ENCODE peak calls at places on chromosomes 4 and X, in eight cellular contexts. One of them, this sample, is unnamed.

GRCh38 chr4:131258361-131258760 is 1890.7 kb upstream of the PCDH10 start:
- DNase-seq in SK-N-SH: no peak
- DNase-seq in GM12878: no peak
- DNase-seq in K562: no peak
- DNase-seq in HepG2: no peak
- DNase-seq in HCT116: no peak
- DNase-seq in H1: no peak
- DNase-seq in SK-N-MC: no peak
- DNase-seq in this sample: no peak

GRCh38 chr4:25814323-25814722 is 48.5 kb downstream of the SEL1L3 start:
- DNase-seq in SK-N-SH: no peak
- DNase-seq in GM12878: no peak
- DNase-seq in K562: no peak
- DNase-seq in HepG2: no peak
- DNase-seq in HCT116: no peak
- DNase-seq in H1: no peak
- DNase-seq in SK-N-MC: no peak
- DNase-seq in this sample: peak; percentile 67

GRCh38 chrX:18574591-18574990 is 97.3 kb downstream of the RS1 start:
- DNase-seq in SK-N-SH: no peak
- DNase-seq in GM12878: no peak
- DNase-seq in K562: no peak
- DNase-seq in HepG2: no peak
- DNase-seq in HCT116: no peak
- DNase-seq in H1: no peak
- DNase-seq in SK-N-MC: no peak
- DNase-seq in this sample: peak; percentile 68

GRCh38 chrX:137352101-137352660 is 213.7 kb upstream of the ZIC3 start:
- DNase-seq in SK-N-SH: no peak
- DNase-seq in GM12878: no peak
- DNase-seq in K562: peak; percentile 11
- DNase-seq in HepG2: no peak
- DNase-seq in HCT116: no peak
- DNase-seq in H1: no peak
- DNase-seq in SK-N-MC: no peak
- DNase-seq in this sample: no peak

GRCh38 chrX:106898462-106898861 is 4.7 kb downstream of the RIPPLY1 start:
- DNase-seq in SK-N-SH: peak; percentile 14
- DNase-seq in GM12878: peak; percentile 16
- DNase-seq in K562: peak; percentile 22
- DNase-seq in HepG2: peak; percentile 80
- DNase-seq in HCT116: no peak
- DNase-seq in H1: no peak
- DNase-seq in SK-N-MC: no peak
- DNase-seq in this sample: peak; percentile 63

GRCh38 chr4:2354127-2354526 is 64.3 kb downstream of the ZFYVE28 start:
- DNase-seq in SK-N-SH: peak; percentile 77
- DNase-seq in GM12878: no peak
- DNase-seq in K562: peak; percentile 46
- DNase-seq in HepG2: no peak
- DNase-seq in HCT116: no peak
- DNase-seq in H1: no peak
- DNase-seq in SK-N-MC: no peak
- DNase-seq in this sample: no peak

GRCh38 chr4:170047774-170048354 is 21.7 kb upstream of the MFAP3L start:
- DNase-seq in SK-N-SH: peak; percentile 51
- DNase-seq in GM12878: no peak
- DNase-seq in K562: peak; percentile 23
- DNase-seq in HepG2: peak; percentile 53
- DNase-seq in HCT116: peak; percentile 57
- DNase-seq in H1: no peak
- DNase-seq in SK-N-MC: peak; percentile 57
- DNase-seq in this sample: peak; percentile 65

GRCh38 chr4:110278127-110278526 is 79.7 kb upstream of the ELOVL6 start:
- DNase-seq in SK-N-SH: no peak
- DNase-seq in GM12878: no peak
- DNase-seq in K562: no peak
- DNase-seq in HepG2: no peak
- DNase-seq in HCT116: no peak
- DNase-seq in H1: no peak
- DNase-seq in SK-N-MC: no peak
- DNase-seq in this sample: no peak

GRCh38 chr4:140406292-140406691 is 21.2 kb downstream of the CLGN start:
- DNase-seq in SK-N-SH: no peak
- DNase-seq in GM12878: no peak
- DNase-seq in K562: no peak
- DNase-seq in HepG2: no peak
- DNase-seq in HCT116: no peak
- DNase-seq in H1: no peak
- DNase-seq in SK-N-MC: no peak
- DNase-seq in this sample: no peak

GRCh38 chr4:122305853-122306252 is 73.0 kb upstream of the ADAD1 start:
- DNase-seq in SK-N-SH: no peak
- DNase-seq in GM12878: no peak
- DNase-seq in K562: no peak
- DNase-seq in HepG2: no peak
- DNase-seq in HCT116: no peak
- DNase-seq in H1: no peak
- DNase-seq in SK-N-MC: no peak
- DNase-seq in this sample: no peak

GRCh38 chrX:23838953-23839352 is 56.0 kb downstream of the SAT1 start:
- DNase-seq in SK-N-SH: no peak
- DNase-seq in GM12878: no peak
- DNase-seq in K562: no peak
- DNase-seq in HepG2: no peak
- DNase-seq in HCT116: no peak
- DNase-seq in H1: no peak
- DNase-seq in SK-N-MC: no peak
- DNase-seq in this sample: no peak

GRCh38 chrX:71650333-71650969 is 16.9 kb upstream of the LOC101059915 start:
- DNase-seq in SK-N-SH: no peak
- DNase-seq in GM12878: no peak
- DNase-seq in K562: no peak
- DNase-seq in HepG2: peak; percentile 14
- DNase-seq in HCT116: no peak
- DNase-seq in H1: no peak
- DNase-seq in SK-N-MC: no peak
- DNase-seq in this sample: peak; percentile 6

GRCh38 chrX:107674480-107675364 is 46.4 kb downstream of the PRPS1 start:
- DNase-seq in SK-N-SH: no peak
- DNase-seq in GM12878: no peak
- DNase-seq in K562: peak; percentile 31
- DNase-seq in HepG2: no peak
- DNase-seq in HCT116: no peak
- DNase-seq in H1: no peak
- DNase-seq in SK-N-MC: no peak
- DNase-seq in this sample: no peak

GRCh38 chrX:27186671-27187070 is 276.5 kb downstream of the PPP4R3C start:
- DNase-seq in SK-N-SH: peak; percentile 18
- DNase-seq in GM12878: peak; percentile 0
- DNase-seq in K562: peak; percentile 10
- DNase-seq in HepG2: peak; percentile 13
- DNase-seq in HCT116: peak; percentile 3
- DNase-seq in H1: no peak
- DNase-seq in SK-N-MC: peak; percentile 10
- DNase-seq in this sample: peak; percentile 28

GRCh38 chr4:3128976-3129375 is 54.5 kb downstream of the HTT start:
- DNase-seq in SK-N-SH: no peak
- DNase-seq in GM12878: no peak
- DNase-seq in K562: no peak
- DNase-seq in HepG2: no peak
- DNase-seq in HCT116: no peak
- DNase-seq in H1: no peak
- DNase-seq in SK-N-MC: no peak
- DNase-seq in this sample: no peak

GRCh38 chrX:130174937-130175336 is 3.2 kb downstream of the RAB33A start:
- DNase-seq in SK-N-SH: no peak
- DNase-seq in GM12878: no peak
- DNase-seq in K562: no peak
- DNase-seq in HepG2: no peak
- DNase-seq in HCT116: no peak
- DNase-seq in H1: no peak
- DNase-seq in SK-N-MC: no peak
- DNase-seq in this sample: no peak

GRCh38 chr4:8513931-8514330 is 66.3 kb upstream of the GPR78 start:
- DNase-seq in SK-N-SH: no peak
- DNase-seq in GM12878: no peak
- DNase-seq in K562: no peak
- DNase-seq in HepG2: no peak
- DNase-seq in HCT116: no peak
- DNase-seq in H1: no peak
- DNase-seq in SK-N-MC: no peak
- DNase-seq in this sample: no peak

GRCh38 chr4:8514391-8514790 is 65.8 kb upstream of the GPR78 start:
- DNase-seq in SK-N-SH: no peak
- DNase-seq in GM12878: no peak
- DNase-seq in K562: no peak
- DNase-seq in HepG2: no peak
- DNase-seq in HCT116: no peak
- DNase-seq in H1: no peak
- DNase-seq in SK-N-MC: no peak
- DNase-seq in this sample: no peak

GRCh38 chr4:8516996-8517550 is 63.1 kb upstream of the GPR78 start:
- DNase-seq in SK-N-SH: no peak
- DNase-seq in GM12878: no peak
- DNase-seq in K562: no peak
- DNase-seq in HepG2: no peak
- DNase-seq in HCT116: no peak
- DNase-seq in H1: no peak
- DNase-seq in SK-N-MC: no peak
- DNase-seq in this sample: no peak

GRCh38 chr4:8516061-8516573 is 64.1 kb upstream of the GPR78 start:
- DNase-seq in SK-N-SH: no peak
- DNase-seq in GM12878: no peak
- DNase-seq in K562: no peak
- DNase-seq in HepG2: no peak
- DNase-seq in HCT116: no peak
- DNase-seq in H1: no peak
- DNase-seq in SK-N-MC: no peak
- DNase-seq in this sample: no peak

DNA sequence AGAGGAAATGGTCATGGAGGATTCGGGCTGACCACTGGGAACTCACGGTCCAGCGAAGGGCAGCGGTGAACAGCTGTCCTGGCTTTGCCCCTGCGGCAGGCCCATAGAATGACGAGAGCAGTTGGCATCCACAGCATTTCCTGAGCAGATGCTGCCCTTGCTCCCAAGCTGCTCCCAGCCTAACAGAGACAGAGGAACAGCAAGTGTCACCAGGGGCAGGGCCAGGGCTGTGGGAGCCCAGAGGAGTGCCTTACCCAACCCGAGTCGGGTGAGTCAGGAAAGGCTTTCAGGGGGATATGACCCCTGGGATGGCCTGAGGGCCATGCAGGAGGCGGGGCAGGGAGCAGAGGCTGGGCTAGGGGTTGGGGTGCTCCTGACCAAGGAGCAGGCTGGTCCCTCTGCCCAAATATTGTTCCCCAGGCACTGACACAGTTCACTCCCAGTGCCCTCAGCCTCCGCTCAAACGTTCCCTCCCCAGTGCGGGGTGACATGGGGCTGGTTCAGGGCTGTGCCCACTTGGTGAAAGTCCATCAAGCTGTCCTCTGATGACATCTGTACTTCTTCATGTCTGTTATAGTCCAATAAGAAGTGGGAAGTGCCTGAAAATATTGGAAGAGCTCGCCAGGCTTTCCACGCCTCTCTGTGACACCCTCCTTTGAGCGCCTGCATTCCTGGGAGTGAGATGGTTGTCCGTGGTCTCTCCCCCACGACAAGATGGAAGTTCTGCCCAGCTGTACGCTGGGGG is 64.7 kb upstream of the GPR78 start:
- DNase-seq in SK-N-SH: no peak
- DNase-seq in GM12878: no peak
- DNase-seq in K562: no peak
- DNase-seq in HepG2: no peak
- DNase-seq in HCT116: no peak
- DNase-seq in H1: no peak
- DNase-seq in SK-N-MC: no peak
- DNase-seq in this sample: no peak
- TF ChIP-seq POLR2AphosphoS5 in SK-N-SH: no peak
- TF ChIP-seq POLR2AphosphoS5 in GM12878: no peak
- TF ChIP-seq POLR2AphosphoS5 in K562: no peak
- TF ChIP-seq POLR2AphosphoS5 in HepG2: no peak
- TF ChIP-seq POLR2AphosphoS5 in HCT116: no peak
- TF ChIP-seq POLR2AphosphoS5 in H1: no peak
- TF ChIP-seq POLR2AphosphoS5 in SK-N-MC: no peak
- TF ChIP-seq POLR2AphosphoS5 in this sample: no peak

GRCh38 chr4:7309176-7309575 is 116.8 kb downstream of the SORCS2 start:
- DNase-seq in SK-N-SH: no peak
- DNase-seq in GM12878: no peak
- DNase-seq in K562: no peak
- DNase-seq in HepG2: no peak
- DNase-seq in HCT116: no peak
- DNase-seq in H1: no peak
- DNase-seq in SK-N-MC: no peak
- DNase-seq in this sample: no peak
- H3K9ac ChIP-seq in SK-N-SH: no peak overlapping the region
- H3K9ac ChIP-seq in GM12878: no peak overlapping the region
- H3K9ac ChIP-seq in K562: no peak overlapping the region
- H3K9ac ChIP-seq in HepG2: no peak overlapping the region
- H3K9ac ChIP-seq in HCT116: no peak overlapping the region
- H3K9ac ChIP-seq in H1: no peak overlapping the region
- H3K9ac ChIP-seq in SK-N-MC: no peak overlapping the region
- H3K9ac ChIP-seq in this sample: no peak overlapping the region

DNA sequence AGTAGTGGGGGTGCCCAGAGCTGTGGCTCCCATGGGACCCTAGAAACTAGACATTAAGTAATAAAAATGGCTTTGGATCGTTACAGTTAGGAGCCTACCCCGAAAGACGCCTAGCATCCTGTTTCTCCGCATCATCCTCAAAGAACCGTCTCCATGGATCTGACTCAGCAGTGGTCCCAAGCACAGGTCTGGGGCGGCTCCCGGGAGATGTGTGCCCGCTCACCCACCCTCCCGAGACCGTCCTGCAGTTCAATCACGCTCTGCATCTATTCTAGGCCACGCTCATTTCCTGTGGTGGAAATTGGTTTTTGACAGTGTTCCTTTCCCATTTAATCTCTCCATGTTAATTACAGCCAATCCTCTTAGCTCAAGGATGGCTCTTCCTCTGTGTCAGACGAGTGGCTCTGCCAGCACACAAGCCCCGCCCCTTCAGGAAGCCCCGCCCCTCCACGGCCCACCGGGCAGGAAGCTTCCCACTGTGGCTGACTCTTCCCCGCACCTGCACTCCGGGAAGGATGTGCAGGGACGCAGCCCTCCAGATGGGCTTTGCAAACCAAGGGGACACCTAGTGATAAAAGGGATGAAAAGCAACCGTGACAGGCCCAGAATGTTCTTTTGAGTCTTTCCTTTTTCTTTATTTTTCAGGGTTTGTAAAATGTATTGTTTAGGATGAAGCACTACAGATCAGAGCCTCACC is 34.5 kb upstream of the HELT start:
- DNase-seq in SK-N-SH: peak; percentile 95
- DNase-seq in GM12878: peak; percentile 24
- DNase-seq in K562: peak; percentile 63
- DNase-seq in HepG2: peak; percentile 42
- DNase-seq in HCT116: peak; percentile 67
- DNase-seq in H1: no peak
- DNase-seq in SK-N-MC: no peak
- DNase-seq in this sample: peak; percentile 25
- TF ChIP-seq POLR2AphosphoS5 in SK-N-SH: no peak
- TF ChIP-seq POLR2AphosphoS5 in GM12878: no peak
- TF ChIP-seq POLR2AphosphoS5 in K562: no peak
- TF ChIP-seq POLR2AphosphoS5 in HepG2: no peak
- TF ChIP-seq POLR2AphosphoS5 in HCT116: no peak
- TF ChIP-seq POLR2AphosphoS5 in H1: no peak
- TF ChIP-seq POLR2AphosphoS5 in SK-N-MC: no peak
- TF ChIP-seq POLR2AphosphoS5 in this sample: no peak

GRCh38 chr4:83704786-83705185 is 168.9 kb downstream of the GPAT3 start:
- DNase-seq in SK-N-SH: no peak
- DNase-seq in GM12878: no peak
- DNase-seq in K562: no peak
- DNase-seq in HepG2: no peak
- DNase-seq in HCT116: no peak
- DNase-seq in H1: no peak
- DNase-seq in SK-N-MC: no peak
- DNase-seq in this sample: no peak
- H3K9ac ChIP-seq in SK-N-SH: no peak overlapping the region
- H3K9ac ChIP-seq in GM12878: no peak overlapping the region
- H3K9ac ChIP-seq in K562: no peak overlapping the region
- H3K9ac ChIP-seq in HepG2: no peak overlapping the region
- H3K9ac ChIP-seq in HCT116: no peak overlapping the region
- H3K9ac ChIP-seq in H1: no peak overlapping the region
- H3K9ac ChIP-seq in SK-N-MC: no peak overlapping the region
- H3K9ac ChIP-seq in this sample: no peak overlapping the region